ENCODE peak calls at places on chromosomes 6 and 20, in eight cellular contexts. One of them, this sample, is unnamed.

GRCh38 chr6:40054186-40054585 is 119.9 kb upstream of the MOCS1 start:
- DNase-seq in transverse colon: no peak
- DNase-seq in K562: no peak
- DNase-seq in SK-N-SH: no peak
- DNase-seq in sigmoid colon: no peak
- DNase-seq in suprapubic skin: no peak
- DNase-seq in upper lobe of left lung: no peak
- DNase-seq in GM12878: no peak
- DNase-seq in this sample: no peak

GRCh38 chr6:131955876-131956275 is 4.7 kb upstream of the CCN2 start:
- DNase-seq in transverse colon: no peak
- DNase-seq in K562: no peak
- DNase-seq in SK-N-SH: no peak
- DNase-seq in sigmoid colon: no peak
- DNase-seq in suprapubic skin: no peak
- DNase-seq in upper lobe of left lung: no peak
- DNase-seq in GM12878: no peak
- DNase-seq in this sample: no peak

GRCh38 chr6:166318227-166318626 is 10.0 kb upstream of the PRR18 start:
- DNase-seq in transverse colon: no peak
- DNase-seq in K562: no peak
- DNase-seq in SK-N-SH: no peak
- DNase-seq in sigmoid colon: no peak
- DNase-seq in suprapubic skin: no peak
- DNase-seq in upper lobe of left lung: no peak
- DNase-seq in GM12878: no peak
- DNase-seq in this sample: no peak

GRCh38 chr6:39084506-39084905 is 30.5 kb downstream of the SAYSD1 start:
- DNase-seq in transverse colon: no peak
- DNase-seq in K562: no peak
- DNase-seq in SK-N-SH: no peak
- DNase-seq in sigmoid colon: no peak
- DNase-seq in suprapubic skin: no peak
- DNase-seq in upper lobe of left lung: no peak
- DNase-seq in GM12878: no peak
- DNase-seq in this sample: no peak

GRCh38 chr6:37585523-37585905 is 85.8 kb upstream of the CCDC167 start:
- DNase-seq in transverse colon: no peak
- DNase-seq in K562: no peak
- DNase-seq in SK-N-SH: no peak
- DNase-seq in sigmoid colon: no peak
- DNase-seq in suprapubic skin: no peak
- DNase-seq in upper lobe of left lung: no peak
- DNase-seq in GM12878: no peak
- DNase-seq in this sample: no peak

GRCh38 chr6:1575213-1576041 is 34.3 kb upstream of the FOXC1 start:
- DNase-seq in transverse colon: no peak
- DNase-seq in K562: no peak
- DNase-seq in SK-N-SH: no peak
- DNase-seq in sigmoid colon: no peak
- DNase-seq in suprapubic skin: no peak
- DNase-seq in upper lobe of left lung: no peak
- DNase-seq in GM12878: peak; percentile 67
- DNase-seq in this sample: no peak

GRCh38 chr6:130997061-130997753 is 65.8 kb downstream of the EPB41L2 start:
- DNase-seq in transverse colon: no peak
- DNase-seq in K562: no peak
- DNase-seq in SK-N-SH: no peak
- DNase-seq in sigmoid colon: no peak
- DNase-seq in suprapubic skin: no peak
- DNase-seq in upper lobe of left lung: no peak
- DNase-seq in GM12878: no peak
- DNase-seq in this sample: no peak

GRCh38 chr6:40852667-40853383 is 186.2 kb downstream of the UNC5CL start:
- DNase-seq in transverse colon: no peak
- DNase-seq in K562: peak; percentile 63
- DNase-seq in SK-N-SH: no peak
- DNase-seq in sigmoid colon: no peak
- DNase-seq in suprapubic skin: no peak
- DNase-seq in upper lobe of left lung: no peak
- DNase-seq in GM12878: no peak
- DNase-seq in this sample: no peak

GRCh38 chr6:40395698-40396076 is 191.5 kb downstream of the LRFN2 start:
- DNase-seq in transverse colon: no peak
- DNase-seq in K562: no peak
- DNase-seq in SK-N-SH: no peak
- DNase-seq in sigmoid colon: no peak
- DNase-seq in suprapubic skin: no peak
- DNase-seq in upper lobe of left lung: no peak
- DNase-seq in GM12878: no peak
- DNase-seq in this sample: no peak

GRCh38 chr20:57904706-57905105 is 194.9 kb upstream of the PMEPA1 start:
- DNase-seq in transverse colon: no peak
- DNase-seq in K562: no peak
- DNase-seq in SK-N-SH: no peak
- DNase-seq in sigmoid colon: no peak
- DNase-seq in suprapubic skin: no peak
- DNase-seq in upper lobe of left lung: no peak
- DNase-seq in GM12878: no peak
- DNase-seq in this sample: no peak

GRCh38 chr6:131894735-131895424 is 56.3 kb downstream of the CCN2 start:
- DNase-seq in transverse colon: peak; percentile 67
- DNase-seq in K562: no peak
- DNase-seq in SK-N-SH: no peak
- DNase-seq in sigmoid colon: no peak
- DNase-seq in suprapubic skin: no peak
- DNase-seq in upper lobe of left lung: no peak
- DNase-seq in GM12878: no peak
- DNase-seq in this sample: no peak

GRCh38 chr6:25144919-25145318 is 134.3 kb upstream of the CARMIL1 start:
- DNase-seq in transverse colon: no peak
- DNase-seq in K562: no peak
- DNase-seq in SK-N-SH: no peak
- DNase-seq in sigmoid colon: no peak
- DNase-seq in suprapubic skin: no peak
- DNase-seq in upper lobe of left lung: no peak
- DNase-seq in GM12878: no peak
- DNase-seq in this sample: no peak

GRCh38 chr6:77883849-77884248 is 231.0 kb downstream of the MEI4 start:
- DNase-seq in transverse colon: no peak
- DNase-seq in K562: no peak
- DNase-seq in SK-N-SH: no peak
- DNase-seq in sigmoid colon: no peak
- DNase-seq in suprapubic skin: no peak
- DNase-seq in upper lobe of left lung: no peak
- DNase-seq in GM12878: no peak
- DNase-seq in this sample: no peak

GRCh38 chr20:50221501-50222323 is 31.1 kb downstream of the CEBPB start:
- DNase-seq in transverse colon: no peak
- DNase-seq in K562: no peak
- DNase-seq in SK-N-SH: no peak
- DNase-seq in sigmoid colon: no peak
- DNase-seq in suprapubic skin: no peak
- DNase-seq in upper lobe of left lung: peak; percentile 82
- DNase-seq in GM12878: no peak
- DNase-seq in this sample: no peak

GRCh38 chr6:144364208-144364718 is 79.1 kb downstream of the UTRN start:
- DNase-seq in transverse colon: no peak
- DNase-seq in K562: no peak
- DNase-seq in SK-N-SH: no peak
- DNase-seq in sigmoid colon: no peak
- DNase-seq in suprapubic skin: no peak
- DNase-seq in upper lobe of left lung: no peak
- DNase-seq in GM12878: no peak
- DNase-seq in this sample: no peak

GRCh38 chr20:64108731-64109389 is 1.5 kb upstream of the NPBWR2 start:
- DNase-seq in transverse colon: peak; percentile 4
- DNase-seq in K562: no peak
- DNase-seq in SK-N-SH: no peak
- DNase-seq in sigmoid colon: peak; percentile 46
- DNase-seq in suprapubic skin: peak; percentile 72
- DNase-seq in upper lobe of left lung: peak; percentile 16
- DNase-seq in GM12878: no peak
- DNase-seq in this sample: no peak

GRCh38 chr20:20064303-20064702 is 12.0 kb downstream of the CFAP61 start:
- DNase-seq in transverse colon: no peak
- DNase-seq in K562: no peak
- DNase-seq in SK-N-SH: no peak
- DNase-seq in sigmoid colon: no peak
- DNase-seq in suprapubic skin: no peak
- DNase-seq in upper lobe of left lung: no peak
- DNase-seq in GM12878: no peak
- DNase-seq in this sample: no peak

GRCh38 chr6:35954335-35954734 is 33.4 kb upstream of the SRPK1 start:
- DNase-seq in transverse colon: no peak
- DNase-seq in K562: no peak
- DNase-seq in SK-N-SH: no peak
- DNase-seq in sigmoid colon: no peak
- DNase-seq in suprapubic skin: no peak
- DNase-seq in upper lobe of left lung: no peak
- DNase-seq in GM12878: no peak
- DNase-seq in this sample: no peak

GRCh38 chr6:35955521-35955920 is 34.6 kb upstream of the SRPK1 start:
- DNase-seq in transverse colon: no peak
- DNase-seq in K562: no peak
- DNase-seq in SK-N-SH: no peak
- DNase-seq in sigmoid colon: no peak
- DNase-seq in suprapubic skin: no peak
- DNase-seq in upper lobe of left lung: no peak
- DNase-seq in GM12878: no peak
- DNase-seq in this sample: no peak

GRCh38 chr6:35955970-35956369 is 35.1 kb upstream of the SRPK1 start:
- DNase-seq in transverse colon: no peak
- DNase-seq in K562: no peak
- DNase-seq in SK-N-SH: no peak
- DNase-seq in sigmoid colon: no peak
- DNase-seq in suprapubic skin: no peak
- DNase-seq in upper lobe of left lung: no peak
- DNase-seq in GM12878: no peak
- DNase-seq in this sample: no peak

GRCh38 chr6:35960192-35960591 is 39.3 kb upstream of the SRPK1 start:
- DNase-seq in transverse colon: no peak
- DNase-seq in K562: no peak
- DNase-seq in SK-N-SH: no peak
- DNase-seq in sigmoid colon: no peak
- DNase-seq in suprapubic skin: no peak
- DNase-seq in upper lobe of left lung: no peak
- DNase-seq in GM12878: no peak
- DNase-seq in this sample: no peak

GRCh38 chr6:35955071-35955470 is 34.2 kb upstream of the SRPK1 start:
- DNase-seq in transverse colon: no peak
- DNase-seq in K562: no peak
- DNase-seq in SK-N-SH: no peak
- DNase-seq in sigmoid colon: no peak
- DNase-seq in suprapubic skin: no peak
- DNase-seq in upper lobe of left lung: no peak
- DNase-seq in GM12878: no peak
- DNase-seq in this sample: no peak
- TF ChIP-seq EP300 in transverse colon: no peak
- TF ChIP-seq EP300 in K562: no peak
- TF ChIP-seq EP300 in SK-N-SH: no peak
- TF ChIP-seq EP300 in sigmoid colon: no peak
- TF ChIP-seq EP300 in suprapubic skin: no peak
- TF ChIP-seq EP300 in upper lobe of left lung: no peak
- TF ChIP-seq EP300 in GM12878: no peak
- TF ChIP-seq EP300 in this sample: no peak

GRCh38 chr6:157200611-157201010 is 122.7 kb downstream of the TMEM242 start:
- DNase-seq in transverse colon: no peak
- DNase-seq in K562: no peak
- DNase-seq in SK-N-SH: no peak
- DNase-seq in sigmoid colon: no peak
- DNase-seq in suprapubic skin: no peak
- DNase-seq in upper lobe of left lung: no peak
- DNase-seq in GM12878: no peak
- DNase-seq in this sample: no peak
- H3K36me3 ChIP-seq in transverse colon: peaks cover 33% of the 10 kb centered on the region
- H3K36me3 ChIP-seq in K562: peaks cover 68% of the 10 kb centered on the region
- H3K36me3 ChIP-seq in SK-N-SH: peaks cover 41% of the 10 kb centered on the region
- H3K36me3 ChIP-seq in sigmoid colon: peaks cover 48% of the 10 kb centered on the region
- H3K36me3 ChIP-seq in suprapubic skin: peaks cover 79% of the 10 kb centered on the region
- H3K36me3 ChIP-seq in upper lobe of left lung: peaks cover 44% of the 10 kb centered on the region
- H3K36me3 ChIP-seq in GM12878: peaks cover 36% of the 10 kb centered on the region
- H3K36me3 ChIP-seq in this sample: peaks cover 20% of the 10 kb centered on the region

DNA sequence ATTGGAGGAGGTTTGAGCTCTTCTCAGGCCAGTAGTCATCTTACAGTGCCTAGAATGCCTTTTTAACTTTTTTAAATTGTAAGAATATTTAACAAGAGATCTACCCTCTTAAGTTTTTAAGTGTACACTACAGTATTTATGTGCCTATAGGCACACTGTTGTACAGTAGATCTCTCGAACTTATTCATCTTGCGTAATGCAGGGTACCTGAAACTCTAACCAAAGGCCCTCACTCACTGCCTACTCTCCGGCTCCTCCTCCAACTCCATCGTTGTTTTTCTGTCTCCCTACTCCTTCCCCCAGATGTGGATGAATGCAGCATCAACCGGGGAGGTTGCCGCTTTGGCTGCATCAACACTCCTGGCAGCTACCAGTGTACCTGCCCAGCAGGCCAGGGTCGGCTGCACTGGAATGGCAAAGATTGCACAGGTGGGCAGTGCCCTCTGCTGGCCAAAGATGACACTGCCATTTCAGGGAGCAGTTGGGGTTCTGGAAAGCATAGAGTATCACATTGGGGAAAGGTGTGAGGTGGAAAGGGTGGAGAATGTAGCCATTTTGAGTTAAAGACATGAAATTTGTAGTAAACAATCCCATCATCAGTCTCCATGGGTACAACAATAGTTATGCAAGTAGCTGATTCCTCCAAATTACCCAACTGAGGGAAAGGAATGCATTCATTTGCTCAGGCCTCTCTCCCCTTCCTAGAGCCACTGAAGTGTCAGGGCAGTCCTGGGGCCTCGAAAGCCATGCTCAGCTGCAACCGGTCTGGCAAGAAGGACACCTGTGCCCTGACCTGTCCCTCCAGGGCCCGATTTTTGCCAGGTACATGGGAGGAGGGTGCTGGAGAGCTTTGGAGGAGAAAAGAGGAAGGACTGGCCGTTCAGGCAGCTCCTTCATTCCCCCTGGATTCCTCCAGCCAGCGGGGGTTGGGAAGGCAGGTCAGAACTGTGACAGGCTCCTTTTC is 18.4 kb upstream of the ZNF76 start:
- DNase-seq in transverse colon: peak; percentile 78
- DNase-seq in K562: peak; percentile 84
- DNase-seq in SK-N-SH: peak; percentile 84
- DNase-seq in sigmoid colon: peak; percentile 82
- DNase-seq in suprapubic skin: no peak
- DNase-seq in upper lobe of left lung: peak; percentile 84
- DNase-seq in GM12878: no peak
- DNase-seq in this sample: peak; percentile 81
- TF ChIP-seq EP300 in transverse colon: no peak
- TF ChIP-seq EP300 in K562: no peak
- TF ChIP-seq EP300 in SK-N-SH: no peak
- TF ChIP-seq EP300 in sigmoid colon: no peak
- TF ChIP-seq EP300 in suprapubic skin: no peak
- TF ChIP-seq EP300 in upper lobe of left lung: no peak
- TF ChIP-seq EP300 in GM12878: no peak
- TF ChIP-seq EP300 in this sample: peak; percentile 7

GRCh38 chr20:35000311-35000921 is 44.7 kb downstream of the MYH7B start:
- DNase-seq in transverse colon: no peak
- DNase-seq in K562: no peak
- DNase-seq in SK-N-SH: no peak
- DNase-seq in sigmoid colon: no peak
- DNase-seq in suprapubic skin: no peak
- DNase-seq in upper lobe of left lung: no peak
- DNase-seq in GM12878: no peak
- DNase-seq in this sample: no peak
- H3K36me3 ChIP-seq in transverse colon: peaks cover 47% of the 10 kb centered on the region
- H3K36me3 ChIP-seq in K562: peaks cover 89% of the 10 kb centered on the region
- H3K36me3 ChIP-seq in SK-N-SH: peaks cover 12% of the 10 kb centered on the region
- H3K36me3 ChIP-seq in sigmoid colon: peaks cover 71% of the 10 kb centered on the region
- H3K36me3 ChIP-seq in suprapubic skin: peaks cover 90% of the 10 kb centered on the region
- H3K36me3 ChIP-seq in upper lobe of left lung: peaks cover 98% of the 10 kb centered on the region
- H3K36me3 ChIP-seq in GM12878: peaks cover 3% of the 10 kb centered on the region
- H3K36me3 ChIP-seq in this sample: peaks cover 100% of the 10 kb centered on the region